ENCODE peak calls at places on chromosomes 3 and 15, in eight cellular contexts. One of them, this sample, is unnamed.

GRCh38 chr15:45429974-45430792 is 51.8 kb upstream of the GATM start:
- DNase-seq in cardiac fibroblast: peak
- DNase-seq in bronchial epithelial cell: no peak
- DNase-seq in fibroblast of pulmonary artery: peak
- DNase-seq in mammary epithelial cell: peak
- DNase-seq in lower lobe of right lung: peak
- DNase-seq in lower leg skin: peak
- DNase-seq in breast epithelium: no peak
- DNase-seq in this sample: peak

GRCh38 chr3:60402951-60403350 is 848.3 kb downstream of the FHIT start:
- DNase-seq in cardiac fibroblast: no peak
- DNase-seq in bronchial epithelial cell: no peak
- DNase-seq in fibroblast of pulmonary artery: no peak
- DNase-seq in mammary epithelial cell: no peak
- DNase-seq in lower lobe of right lung: no peak
- DNase-seq in lower leg skin: no peak
- DNase-seq in breast epithelium: no peak
- DNase-seq in this sample: no peak

GRCh38 chr3:33919312-33919711 is 120.9 kb downstream of the PDCD6IP start:
- DNase-seq in cardiac fibroblast: no peak
- DNase-seq in bronchial epithelial cell: no peak
- DNase-seq in fibroblast of pulmonary artery: no peak
- DNase-seq in mammary epithelial cell: no peak
- DNase-seq in lower lobe of right lung: no peak
- DNase-seq in lower leg skin: no peak
- DNase-seq in breast epithelium: no peak
- DNase-seq in this sample: no peak

GRCh38 chr15:70132148-70132547 is 34.4 kb upstream of the TLE3 start:
- DNase-seq in cardiac fibroblast: peak
- DNase-seq in bronchial epithelial cell: no peak
- DNase-seq in fibroblast of pulmonary artery: peak
- DNase-seq in mammary epithelial cell: no peak
- DNase-seq in lower lobe of right lung: no peak
- DNase-seq in lower leg skin: no peak
- DNase-seq in breast epithelium: no peak
- DNase-seq in this sample: peak

GRCh38 chr15:60457985-60458384 is 21.0 kb downstream of the ICE2 start:
- DNase-seq in cardiac fibroblast: no peak
- DNase-seq in bronchial epithelial cell: no peak
- DNase-seq in fibroblast of pulmonary artery: no peak
- DNase-seq in mammary epithelial cell: no peak
- DNase-seq in lower lobe of right lung: no peak
- DNase-seq in lower leg skin: no peak
- DNase-seq in breast epithelium: no peak
- DNase-seq in this sample: no peak

GRCh38 chr3:11495948-11496557 is 147.7 kb downstream of the VGLL4 start:
- DNase-seq in cardiac fibroblast: peak
- DNase-seq in bronchial epithelial cell: no peak
- DNase-seq in fibroblast of pulmonary artery: peak
- DNase-seq in mammary epithelial cell: no peak
- DNase-seq in lower lobe of right lung: no peak
- DNase-seq in lower leg skin: no peak
- DNase-seq in breast epithelium: no peak
- DNase-seq in this sample: peak

GRCh38 chr3:105349988-105350387 is 16.7 kb upstream of the ALCAM start:
- DNase-seq in cardiac fibroblast: no peak
- DNase-seq in bronchial epithelial cell: peak
- DNase-seq in fibroblast of pulmonary artery: no peak
- DNase-seq in mammary epithelial cell: no peak
- DNase-seq in lower lobe of right lung: no peak
- DNase-seq in lower leg skin: no peak
- DNase-seq in breast epithelium: no peak
- DNase-seq in this sample: no peak

GRCh38 chr15:57158589-57158988 is 217.7 kb upstream of the CGNL1 start:
- DNase-seq in cardiac fibroblast: peak
- DNase-seq in bronchial epithelial cell: peak
- DNase-seq in fibroblast of pulmonary artery: no peak
- DNase-seq in mammary epithelial cell: peak
- DNase-seq in lower lobe of right lung: no peak
- DNase-seq in lower leg skin: no peak
- DNase-seq in breast epithelium: no peak
- DNase-seq in this sample: no peak

GRCh38 chr3:72390841-72391240 is 457.4 kb downstream of the SHQ1 start:
- DNase-seq in cardiac fibroblast: peak
- DNase-seq in bronchial epithelial cell: no peak
- DNase-seq in fibroblast of pulmonary artery: peak
- DNase-seq in mammary epithelial cell: no peak
- DNase-seq in lower lobe of right lung: no peak
- DNase-seq in lower leg skin: no peak
- DNase-seq in breast epithelium: no peak
- DNase-seq in this sample: no peak

GRCh38 chr3:64260391-64260790 is 35.1 kb upstream of the PRICKLE2 start:
- DNase-seq in cardiac fibroblast: no peak
- DNase-seq in bronchial epithelial cell: no peak
- DNase-seq in fibroblast of pulmonary artery: no peak
- DNase-seq in mammary epithelial cell: no peak
- DNase-seq in lower lobe of right lung: no peak
- DNase-seq in lower leg skin: no peak
- DNase-seq in breast epithelium: no peak
- DNase-seq in this sample: no peak

GRCh38 chr15:79463781-79464270 is 31.7 kb downstream of the MINAR1 start:
- DNase-seq in cardiac fibroblast: no peak
- DNase-seq in bronchial epithelial cell: no peak
- DNase-seq in fibroblast of pulmonary artery: no peak
- DNase-seq in mammary epithelial cell: no peak
- DNase-seq in lower lobe of right lung: no peak
- DNase-seq in lower leg skin: no peak
- DNase-seq in breast epithelium: no peak
- DNase-seq in this sample: no peak

GRCh38 chr15:81072551-81072950 is 61.5 kb upstream of the CFAP161 start:
- DNase-seq in cardiac fibroblast: no peak
- DNase-seq in bronchial epithelial cell: no peak
- DNase-seq in fibroblast of pulmonary artery: no peak
- DNase-seq in mammary epithelial cell: peak
- DNase-seq in lower lobe of right lung: no peak
- DNase-seq in lower leg skin: no peak
- DNase-seq in breast epithelium: no peak
- DNase-seq in this sample: no peak

GRCh38 chr3:12679468-12679867 is 15.6 kb upstream of the RAF1 start:
- DNase-seq in cardiac fibroblast: peak
- DNase-seq in bronchial epithelial cell: peak
- DNase-seq in fibroblast of pulmonary artery: peak
- DNase-seq in mammary epithelial cell: peak
- DNase-seq in lower lobe of right lung: peak
- DNase-seq in lower leg skin: no peak
- DNase-seq in breast epithelium: no peak
- DNase-seq in this sample: no peak

GRCh38 chr15:66846811-66847210 is 144.8 kb downstream of the SMAD6 start:
- DNase-seq in cardiac fibroblast: no peak
- DNase-seq in bronchial epithelial cell: no peak
- DNase-seq in fibroblast of pulmonary artery: no peak
- DNase-seq in mammary epithelial cell: no peak
- DNase-seq in lower lobe of right lung: peak
- DNase-seq in lower leg skin: no peak
- DNase-seq in breast epithelium: no peak
- DNase-seq in this sample: no peak

GRCh38 chr15:64566629-64567427 is 106.5 kb downstream of the ZNF609 start:
- DNase-seq in cardiac fibroblast: no peak
- DNase-seq in bronchial epithelial cell: no peak
- DNase-seq in fibroblast of pulmonary artery: no peak
- DNase-seq in mammary epithelial cell: no peak
- DNase-seq in lower lobe of right lung: no peak
- DNase-seq in lower leg skin: no peak
- DNase-seq in breast epithelium: no peak
- DNase-seq in this sample: no peak

GRCh38 chr3:43892535-43892934 is 201.8 kb downstream of the ABHD5 start:
- DNase-seq in cardiac fibroblast: no peak
- DNase-seq in bronchial epithelial cell: no peak
- DNase-seq in fibroblast of pulmonary artery: no peak
- DNase-seq in mammary epithelial cell: no peak
- DNase-seq in lower lobe of right lung: no peak
- DNase-seq in lower leg skin: no peak
- DNase-seq in breast epithelium: no peak
- DNase-seq in this sample: no peak

GRCh38 chr3:60574046-60574769 is 677.0 kb downstream of the FHIT start:
- DNase-seq in cardiac fibroblast: no peak
- DNase-seq in bronchial epithelial cell: no peak
- DNase-seq in fibroblast of pulmonary artery: no peak
- DNase-seq in mammary epithelial cell: no peak
- DNase-seq in lower lobe of right lung: no peak
- DNase-seq in lower leg skin: no peak
- DNase-seq in breast epithelium: no peak
- DNase-seq in this sample: no peak

GRCh38 chr3:16439163-16439847 is 74.2 kb downstream of the RFTN1 start:
- DNase-seq in cardiac fibroblast: peak
- DNase-seq in bronchial epithelial cell: no peak
- DNase-seq in fibroblast of pulmonary artery: peak
- DNase-seq in mammary epithelial cell: no peak
- DNase-seq in lower lobe of right lung: no peak
- DNase-seq in lower leg skin: no peak
- DNase-seq in breast epithelium: no peak
- DNase-seq in this sample: no peak

GRCh38 chr3:43394071-43394501 is 107.7 kb downstream of the SNRK start:
- DNase-seq in cardiac fibroblast: peak
- DNase-seq in bronchial epithelial cell: no peak
- DNase-seq in fibroblast of pulmonary artery: peak
- DNase-seq in mammary epithelial cell: no peak
- DNase-seq in lower lobe of right lung: peak
- DNase-seq in lower leg skin: peak
- DNase-seq in breast epithelium: no peak
- DNase-seq in this sample: no peak

GRCh38 chr3:39404943-39405686 is 1.4 kb upstream of the RPSA start:
- DNase-seq in cardiac fibroblast: no peak
- DNase-seq in bronchial epithelial cell: no peak
- DNase-seq in fibroblast of pulmonary artery: no peak
- DNase-seq in mammary epithelial cell: no peak
- DNase-seq in lower lobe of right lung: no peak
- DNase-seq in lower leg skin: no peak
- DNase-seq in breast epithelium: no peak
- DNase-seq in this sample: no peak

GRCh38 chr3:139157161-139157932 is 112.7 kb upstream of the PRR23C start:
- DNase-seq in cardiac fibroblast: no peak
- DNase-seq in bronchial epithelial cell: no peak
- DNase-seq in fibroblast of pulmonary artery: no peak
- DNase-seq in mammary epithelial cell: no peak
- DNase-seq in lower lobe of right lung: no peak
- DNase-seq in lower leg skin: no peak
- DNase-seq in breast epithelium: no peak
- DNase-seq in this sample: no peak

GRCh38 chr3:118688396-118688884 is 346.2 kb downstream of the IGSF11 start:
- DNase-seq in cardiac fibroblast: no peak
- DNase-seq in bronchial epithelial cell: peak
- DNase-seq in fibroblast of pulmonary artery: no peak
- DNase-seq in mammary epithelial cell: peak
- DNase-seq in lower lobe of right lung: no peak
- DNase-seq in lower leg skin: no peak
- DNase-seq in breast epithelium: no peak
- DNase-seq in this sample: no peak
- H3K4me3 ChIP-seq in cardiac fibroblast: no peak
- H3K4me3 ChIP-seq in bronchial epithelial cell: no peak
- H3K4me3 ChIP-seq in fibroblast of pulmonary artery: no peak
- H3K4me3 ChIP-seq in mammary epithelial cell: no peak
- H3K4me3 ChIP-seq in lower lobe of right lung: no peak
- H3K4me3 ChIP-seq in lower leg skin: no peak
- H3K4me3 ChIP-seq in breast epithelium: no peak
- H3K4me3 ChIP-seq in this sample: no peak

GRCh38 chr3:22249658-22250057 is 498.6 kb upstream of the ZNF385D start:
- DNase-seq in cardiac fibroblast: no peak
- DNase-seq in bronchial epithelial cell: no peak
- DNase-seq in fibroblast of pulmonary artery: no peak
- DNase-seq in mammary epithelial cell: no peak
- DNase-seq in lower lobe of right lung: no peak
- DNase-seq in lower leg skin: no peak
- DNase-seq in breast epithelium: no peak
- DNase-seq in this sample: no peak
- TF ChIP-seq CTCF in cardiac fibroblast: no peak
- TF ChIP-seq CTCF in bronchial epithelial cell: no peak
- TF ChIP-seq CTCF in fibroblast of pulmonary artery: no peak
- TF ChIP-seq CTCF in mammary epithelial cell: no peak
- TF ChIP-seq CTCF in lower lobe of right lung: no peak
- TF ChIP-seq CTCF in lower leg skin: no peak
- TF ChIP-seq CTCF in breast epithelium: no peak
- TF ChIP-seq CTCF in this sample: no peak

DNA sequence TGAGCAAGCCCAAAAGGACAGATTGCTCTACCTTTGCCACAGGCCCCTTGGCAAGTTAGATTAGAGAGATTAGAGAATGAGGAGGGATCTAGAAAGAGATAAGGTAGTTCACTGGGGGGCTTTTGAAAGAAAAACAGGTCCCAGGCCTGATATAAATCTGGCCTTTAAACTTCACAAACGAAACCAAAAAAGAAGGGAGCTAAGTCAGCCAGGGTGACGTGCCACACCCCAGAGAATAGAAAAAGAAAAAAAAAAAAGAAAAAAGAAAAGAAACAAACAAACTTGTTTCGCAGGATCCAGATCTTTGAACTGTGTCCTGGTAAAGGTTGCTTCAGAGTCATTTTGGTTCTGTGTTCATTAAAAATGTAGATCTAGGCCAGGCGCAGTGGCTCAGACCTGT is 3.6 kb downstream of the KAT2B start:
- DNase-seq in cardiac fibroblast: no peak
- DNase-seq in bronchial epithelial cell: no peak
- DNase-seq in fibroblast of pulmonary artery: no peak
- DNase-seq in mammary epithelial cell: no peak
- DNase-seq in lower lobe of right lung: no peak
- DNase-seq in lower leg skin: no peak
- DNase-seq in breast epithelium: no peak
- DNase-seq in this sample: no peak
- H3K4me3 ChIP-seq in cardiac fibroblast: no peak
- H3K4me3 ChIP-seq in bronchial epithelial cell: no peak
- H3K4me3 ChIP-seq in fibroblast of pulmonary artery: no peak
- H3K4me3 ChIP-seq in mammary epithelial cell: no peak
- H3K4me3 ChIP-seq in lower lobe of right lung: peak
- H3K4me3 ChIP-seq in lower leg skin: no peak
- H3K4me3 ChIP-seq in breast epithelium: peak
- H3K4me3 ChIP-seq in this sample: no peak

DNA sequence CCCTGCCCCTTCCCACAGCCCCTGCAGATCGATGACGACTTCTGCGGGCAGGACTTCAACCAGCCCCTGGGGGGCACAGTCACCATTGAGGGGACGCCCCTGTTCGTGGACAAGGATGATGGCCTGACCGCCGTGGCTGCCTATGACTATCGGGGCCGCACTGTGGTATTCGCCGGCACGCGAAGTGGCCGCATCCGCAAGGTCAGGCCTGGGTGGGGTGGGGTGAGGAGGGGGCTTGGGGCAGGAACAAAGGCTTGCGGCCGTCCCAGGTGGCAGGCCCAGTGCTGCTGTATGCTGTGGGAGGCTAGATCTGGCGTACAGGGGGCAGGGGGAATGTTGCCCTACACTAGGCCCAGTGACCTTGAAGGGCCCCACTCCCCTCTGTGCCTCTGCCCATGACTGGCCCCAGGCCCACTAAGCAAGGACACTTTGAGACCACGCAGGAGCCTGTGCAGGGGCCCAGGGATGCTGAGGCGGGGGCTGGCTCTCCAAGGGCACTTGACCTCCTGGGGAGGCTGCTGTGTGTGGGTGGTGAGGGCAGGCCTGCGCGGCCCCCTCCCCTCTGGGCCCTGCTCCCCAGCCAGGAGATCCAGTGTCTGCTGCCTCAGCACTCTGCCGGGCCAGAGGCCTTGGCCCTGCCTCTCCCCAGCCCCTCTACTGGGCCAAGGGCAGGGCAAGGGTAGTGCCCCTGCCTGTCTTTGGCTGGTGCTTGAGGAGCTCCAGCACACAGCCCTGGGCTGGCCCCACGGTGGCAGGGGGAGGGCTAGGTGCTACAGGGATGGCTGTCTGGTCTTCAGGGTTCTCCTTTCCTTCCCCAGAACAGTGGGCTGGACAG is 8.7 kb downstream of the PLXNA1 start:
- DNase-seq in cardiac fibroblast: no peak
- DNase-seq in bronchial epithelial cell: no peak
- DNase-seq in fibroblast of pulmonary artery: no peak
- DNase-seq in mammary epithelial cell: no peak
- DNase-seq in lower lobe of right lung: no peak
- DNase-seq in lower leg skin: no peak
- DNase-seq in breast epithelium: no peak
- DNase-seq in this sample: no peak
- TF ChIP-seq CTCF in cardiac fibroblast: no peak
- TF ChIP-seq CTCF in bronchial epithelial cell: no peak
- TF ChIP-seq CTCF in fibroblast of pulmonary artery: no peak
- TF ChIP-seq CTCF in mammary epithelial cell: no peak
- TF ChIP-seq CTCF in lower lobe of right lung: no peak
- TF ChIP-seq CTCF in lower leg skin: no peak
- TF ChIP-seq CTCF in breast epithelium: no peak
- TF ChIP-seq CTCF in this sample: no peak

This sample was measured in astrocyte of the cerebellum.